ENCODE peak calls at places on chromosomes 11 and 22, in five cellular contexts. O is retina; U is stimulated activated CD4-positive, alpha-beta T cell treated with anti-CD3 and anti-CD28 coated beads, Interleukin-4, amount 100 ng/mL, for 24 hours; V is colonic mucosa; R is cardiac muscle cell. S is an unnamed sample.

GRCh38 chr11:130782361-130783221 is 133.7 kb downstream of the SNX19 start:
- DNase-seq in O (peak), V (no peak), R (peak), U (no peak), S (no peak)

GRCh38 chr11:95522871-95523270 is 266.7 kb downstream of the FAM76B start:
- DNase-seq in V (no peak), R (no peak), O (no peak), U (no peak), S (no peak)

GRCh38 chr11:66443602-66444001 is 5.0 kb upstream of the MRPL11 start:
- DNase-seq in R (peak), U (no peak), V (no peak), O (no peak), S (no peak)

GRCh38 chr11:74325649-74326645 is 14.5 kb upstream of the P4HA3 start:
- DNase-seq in V (peak), O (no peak), U (no peak), R (peak), S (peak)

GRCh38 chr11:66789097-66789890 is 53.9 kb upstream of the RCE1 start:
- DNase-seq in O (no peak), V (no peak), R (no peak), U (no peak), S (peak)

GRCh38 chr11:64791781-64792291 is 11.2 kb downstream of the MAP4K2 start:
- DNase-seq in U (no peak), O (no peak), V (no peak), R (no peak), S (no peak)

GRCh38 chr11:63485777-63486176 is 5.2 kb downstream of the PLAAT5 start:
- DNase-seq in V (no peak), U (no peak), R (no peak), O (no peak), S (no peak)

GRCh38 chr11:66367561-66368312 is 3.8 kb downstream of the SLC29A2 start:
- DNase-seq in V (no peak), R (no peak), O (no peak), U (no peak), S (peak)

GRCh38 chr22:38317995-38318715 is 922 bp upstream of the CSNK1E start:
- DNase-seq in O (peak), R (peak), U (no peak), V (peak), S (peak)

GRCh38 chr11:23555085-23555484 is 694.8 kb upstream of the CCDC179 start:
- DNase-seq in O (no peak), R (peak), U (no peak), V (no peak), S (no peak)

GRCh38 chr11:69880041-69880802 is 61.0 kb upstream of the FGF3 start:
- DNase-seq in O (no peak), V (no peak), R (no peak), U (no peak), S (no peak)

GRCh38 chr11:111557425-111558111 is 17.0 kb downstream of the LAYN start:
- DNase-seq in R (peak), U (no peak), O (no peak), V (no peak), S (peak)

GRCh38 chr22:46614070-46614931 is 5.9 kb upstream of the GRAMD4 start:
- DNase-seq in R (no peak), O (no peak), U (peak), V (no peak), S (no peak)

GRCh38 chr11:6474806-6475500 is 1.2 kb upstream of the TRIM3 start:
- DNase-seq in U (no peak), R (no peak), O (no peak), V (no peak), S (no peak)

GRCh38 chr22:43202756-43203155 is 15.8 kb upstream of the TTLL12 start:
- DNase-seq in U (no peak), O (no peak), R (no peak), V (no peak), S (no peak)

GRCh38 chr11:46363031-46363407 is 15.8 kb downstream of the DGKZ start:
- DNase-seq in O (peak), R (peak), V (no peak), U (no peak), S (no peak)

GRCh38 chr11:75267171-75267970 is 26.8 kb downstream of the TPBGL start:
- DNase-seq in R (no peak), V (no peak), U (no peak), O (no peak), S (no peak)

GRCh38 chr11:9740202-9740881 is 76.5 kb downstream of the SWAP70 start:
- DNase-seq in R (no peak), O (no peak), U (no peak), V (peak), S (peak)

GRCh38 chr11:68213555-68214172 is 568 bp upstream of the KMT5B start:
- DNase-seq in O (peak), V (peak), R (peak), U (peak), S (peak)

GRCh38 chr22:39493759-39494158 is 8.3 kb upstream of the MIEF1 start:
- DNase-seq in U (no peak), V (no peak), R (peak), O (no peak), S (no peak)

GRCh38 chr11:93034031-93034430 is 64.6 kb downstream of the MTNR1B start:
- DNase-seq in U (no peak), R (peak), O (no peak), V (no peak), S (peak)